ENCODE peak calls at places on chromosomes 2 and 18, in five cellular contexts. B is transverse colon, D is GM12878, A is stomach, I is A549. L is an unnamed sample.

GRCh38 chr2:112482309-112483046 is 522 bp downstream of the TTL start:
- DNase-seq in B (peak), A (no peak), I (peak), D (no peak), L (peak)

GRCh38 chr18:65788373-65788772 is 37.6 kb downstream of the CDH7 start:
- DNase-seq in B (no peak), D (no peak), A (no peak), I (peak), L (no peak)

GRCh38 chr2:215361876-215362561 is 50.2 kb downstream of the ATIC start:
- DNase-seq in D (no peak), I (no peak), B (no peak), A (no peak), L (no peak)

GRCh38 chr2:74441690-74442482 is at the start of gene RTKN:
- DNase-seq in D (no peak), A (peak), I (peak), B (peak), L (peak)

GRCh38 chr2:57877811-57878572 is 168.6 kb upstream of the VRK2 start:
- DNase-seq in B (no peak), A (no peak), D (no peak), I (no peak), L (no peak)

GRCh38 chr2:98063289-98063688 is 23.7 kb upstream of the VWA3B start:
- DNase-seq in A (no peak), D (no peak), B (no peak), I (no peak), L (no peak)

GRCh38 chr2:205188516-205189138 is 493.7 kb upstream of the NRP2 start:
- DNase-seq in D (no peak), I (peak), A (no peak), B (peak), L (peak)

GRCh38 chr2:36889782-36890181 is 76.6 kb downstream of the STRN start:
- DNase-seq in D (no peak), I (peak), A (no peak), B (no peak), L (no peak)

GRCh38 chr18:61929881-61930640 is 37.3 kb upstream of the RNF152 start:
- DNase-seq in D (no peak), I (no peak), B (no peak), A (no peak), L (no peak)

GRCh38 chr2:226799976-226800940 is 638 bp upstream of the IRS1 start:
- DNase-seq in B (peak), A (peak), I (peak), D (no peak), L (no peak)

GRCh38 chr18:23487738-23488625 is 15.3 kb upstream of the RMC1 start:
- DNase-seq in A (peak), B (peak), I (no peak), D (peak), L (no peak)

GRCh38 chr2:28462122-28462521 is 33.7 kb upstream of the PLB1 start:
- DNase-seq in D (no peak), B (no peak), I (no peak), A (no peak), L (no peak)

GRCh38 chr18:9694952-9695495 is 13.1 kb upstream of the RAB31 start:
- DNase-seq in D (no peak), I (no peak), A (no peak), B (no peak), L (no peak)

GRCh38 chr2:149991576-149991975 is 404.0 kb upstream of the MMADHC start:
- DNase-seq in I (no peak), A (no peak), B (no peak), D (no peak), L (no peak)

GRCh38 chr2:204749319-204749718 is 204.0 kb downstream of the PARD3B start:
- DNase-seq in A (no peak), D (no peak), B (no peak), I (no peak), L (no peak)

GRCh38 chr2:190468814-190469569 is 60.8 kb downstream of the MFSD6 start:
- DNase-seq in B (peak), I (peak), D (no peak), A (peak), L (peak)

GRCh38 chr18:42113529-42114191 is 158.6 kb downstream of the PIK3C3 start:
- DNase-seq in B (no peak), D (no peak), A (no peak), I (no peak), L (no peak)

GRCh38 chr2:153953761-153954160 is 82.0 kb downstream of the GALNT13 start:
- DNase-seq in A (no peak), D (no peak), I (no peak), B (no peak), L (no peak)

GRCh38 chr2:231604101-231604684 is 11.5 kb downstream of the TEX44 start:
- DNase-seq in B (peak), D (no peak), A (peak), I (no peak), L (peak)

GRCh38 chr2:112311932-112312331 is 36.5 kb downstream of the ZC3H6 start:
- DNase-seq in I (no peak), D (no peak), B (no peak), A (no peak), L (no peak)

GRCh38 chr18:8898990-8899389 is 193.6 kb downstream of the MTCL1 start:
- DNase-seq in D (no peak), B (no peak), I (no peak), A (no peak), L (no peak)

GRCh38 chr2:73913414-73914054 is 13.1 kb upstream of the DGUOK start:
- DNase-seq in A (no peak), D (no peak), I (no peak), B (no peak), L (no peak)

GRCh38 chr18:67199993-67200617 is 316.4 kb downstream of the DSEL start:
- DNase-seq in D (peak), A (no peak), B (no peak), I (peak), L (no peak)

GRCh38 chr2:207155516-207155915 is 10.2 kb downstream of the KLF7 start:
- DNase-seq in B (no peak), I (no peak), A (no peak), D (no peak), L (no peak)

GRCh38 chr2:196987298-196987653 is 60.8 kb upstream of the PGAP1 start:
- DNase-seq in A (no peak), D (no peak), B (no peak), I (no peak), L (no peak)

GRCh38 chr2:21415234-21415633 is 291.5 kb downstream of the TDRD15 start:
- DNase-seq in B (no peak), D (no peak), A (no peak), I (peak), L (no peak)

GRCh38 chr2:120435671-120436459 is 89.9 kb downstream of the INHBB start:
- DNase-seq in B (no peak), I (no peak), A (no peak), D (no peak), L (no peak)

GRCh38 chr2:72185166-72185565 is 37.5 kb upstream of the CYP26B1 start:
- DNase-seq in A (no peak), I (no peak), B (no peak), D (no peak), L (no peak)

GRCh38 chr2:113111823-113112287 is 15.5 kb upstream of the IL1RN start:
- DNase-seq in B (no peak), A (no peak), D (no peak), I (no peak), L (no peak)

GRCh38 chr2:177195194-177195593 is 17.4 kb upstream of the HNRNPA3 start:
- DNase-seq in A (no peak), B (no peak), D (no peak), I (no peak), L (no peak)

GRCh38 chr2:196592912-196593881 is 46.3 kb upstream of the CCDC150 start:
- DNase-seq in D (no peak), B (no peak), A (no peak), I (peak), L (no peak)

GRCh38 chr18:57956495-57956894 is 87.5 kb upstream of the NEDD4L start:
- DNase-seq in D (no peak), A (no peak), B (peak), I (no peak), L (no peak)

GRCh38 chr2:71935291-71935848 is 212.3 kb downstream of the CYP26B1 start:
- DNase-seq in B (peak), D (no peak), A (no peak), I (no peak), L (no peak)

GRCh38 chr2:20637147-20637546 is 13.8 kb downstream of the HS1BP3 start:
- DNase-seq in B (no peak), D (no peak), I (no peak), A (peak), L (no peak)

GRCh38 chr2:98803747-98804650 is 73.1 kb upstream of the MGAT4A start:
- DNase-seq in B (no peak), I (no peak), A (no peak), D (no peak), L (no peak)

GRCh38 chr18:48022531-48023330 is 92.3 kb upstream of the SMAD2 start:
- DNase-seq in I (peak), A (no peak), D (peak), B (no peak), L (no peak)

GRCh38 chr2:122999823-123000222 is 1025.3 kb upstream of the CNTNAP5 start:
- DNase-seq in A (no peak), B (no peak), D (no peak), I (no peak), L (no peak)

GRCh38 chr2:171595896-171596295 is 73.6 kb downstream of the CYBRD1 start:
- DNase-seq in B (no peak), D (no peak), A (no peak), I (peak), L (no peak)

GRCh38 chr2:69149631-69150215 is 136.7 kb downstream of the ANTXR1 start:
- DNase-seq in D (no peak), I (peak), B (peak), A (no peak), L (peak)

GRCh38 chr18:11040823-11041712 is 108.3 kb downstream of the PIEZO2 start:
- DNase-seq in I (peak), A (no peak), B (peak), D (no peak), L (peak)

DNA sequence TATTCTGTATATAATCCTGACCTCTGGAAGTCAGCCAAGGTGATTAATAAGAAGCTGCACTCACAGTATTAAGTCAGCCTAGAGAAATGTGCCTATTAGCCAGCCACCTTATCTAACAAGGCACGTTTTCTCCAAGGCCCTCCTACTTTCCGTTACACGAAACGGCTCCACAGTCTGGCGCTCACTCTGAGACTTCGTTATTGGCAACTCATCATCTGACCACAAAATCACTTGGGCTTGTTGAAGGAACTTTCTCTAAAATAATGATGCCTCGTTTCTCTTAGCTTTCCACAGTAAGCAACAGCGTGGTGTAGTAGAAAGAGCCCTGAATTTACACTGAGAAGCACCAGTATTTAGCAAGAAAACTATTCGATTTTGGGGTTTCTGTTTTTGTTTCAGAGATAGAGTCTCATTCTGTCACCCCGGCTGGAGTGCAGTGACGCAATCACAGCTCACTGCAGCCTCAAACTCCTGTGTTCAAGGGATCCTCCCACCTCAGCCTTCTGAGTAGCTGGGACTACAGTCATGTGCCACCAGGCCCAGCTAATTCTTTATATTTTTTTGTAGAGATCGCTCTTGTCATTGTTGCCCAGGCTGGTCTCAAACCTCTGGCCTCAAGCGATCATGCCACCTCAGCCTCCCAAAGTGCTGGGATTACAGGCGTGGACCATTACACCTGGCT is 53.6 kb upstream of the SLC14A1 start:
- DNase-seq in I (no peak), D (no peak), B (no peak), A (no peak), L (peak)
- TF ChIP-seq EP300 in I (no peak), D (no peak), B (no peak), A (no peak), L (no peak)

DNA sequence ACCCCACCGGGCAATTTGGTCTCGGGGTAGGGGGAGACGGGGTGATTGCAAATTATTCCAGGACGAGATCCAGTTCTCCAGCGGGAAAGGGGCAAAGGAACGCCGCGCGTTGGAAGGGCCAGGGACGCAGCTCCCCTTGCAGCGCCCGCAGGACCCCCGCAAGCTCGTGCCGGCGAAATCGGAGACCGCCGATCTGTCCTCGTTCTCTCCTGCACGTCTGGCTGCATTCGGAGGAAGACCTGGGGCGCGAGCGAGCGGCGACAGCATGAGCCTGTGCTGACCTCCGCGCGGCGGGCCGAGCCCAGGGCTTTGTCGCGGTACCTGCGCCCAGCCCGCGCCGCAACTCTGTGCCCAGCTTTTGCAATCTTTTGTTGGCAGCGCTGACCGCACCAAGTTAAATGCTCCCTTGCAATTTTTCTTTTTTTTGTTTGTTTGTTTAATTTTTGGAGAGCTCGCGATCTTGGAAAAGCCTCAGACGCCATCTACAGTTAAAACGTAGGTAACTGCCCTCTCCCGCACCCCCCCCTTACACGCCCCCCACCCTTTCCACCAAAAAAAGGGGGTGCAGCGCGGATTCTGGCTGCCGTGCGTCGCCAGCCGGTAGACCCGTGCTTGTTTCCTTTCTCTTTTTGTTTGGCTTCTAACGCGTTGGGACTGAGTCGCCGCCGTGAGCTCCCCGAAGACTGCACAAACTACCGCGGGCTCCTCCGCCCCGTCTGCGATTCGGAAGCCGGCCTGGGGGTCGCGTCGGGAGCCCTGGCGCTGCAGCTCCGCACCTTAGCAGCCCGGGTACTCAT is 653 bp downstream of the TRIB2 start:
- DNase-seq in D (no peak), B (peak), I (peak), A (peak), L (peak)
- TF ChIP-seq CTCF in D (peak), B (peak), I (peak), A (no peak), L (no peak)

GRCh38 chr2:238511614-238511950 is 84.9 kb downstream of the ASB1 start:
- DNase-seq in B (no peak), A (no peak), D (no peak), I (no peak), L (no peak)

GRCh38 chr2:238510911-238511613 is 84.3 kb downstream of the ASB1 start:
- DNase-seq in A (no peak), I (no peak), D (no peak), B (no peak), L (no peak)

GRCh38 chr2:238509151-238509820 is 82.6 kb downstream of the ASB1 start:
- DNase-seq in B (no peak), A (no peak), I (no peak), D (no peak), L (no peak)

GRCh38 chr2:238507836-238508235 is 81.1 kb downstream of the ASB1 start:
- DNase-seq in B (no peak), I (no peak), D (no peak), A (no peak), L (no peak)

GRCh38 chr2:238509903-238510302 is 83.2 kb downstream of the ASB1 start:
- DNase-seq in A (no peak), I (no peak), B (no peak), D (no peak), L (no peak)
- TF ChIP-seq EP300 in A (no peak), I (no peak), B (no peak), D (no peak), L (no peak)

GRCh38 chr2:13193075-13193474 is 476.3 kb downstream of the TRIB2 start:
- DNase-seq in B (no peak), A (no peak), D (no peak), I (peak), L (no peak)
- TF ChIP-seq CTCF in B (no peak), A (no peak), D (no peak), I (no peak), L (no peak)

GRCh38 chr2:96656540-96656939 is 14.0 kb downstream of the FER1L5 start:
- DNase-seq in B (no peak), A (no peak), D (no peak), I (no peak), L (no peak)
- TF ChIP-seq EP300 in B (no peak), A (no peak), D (no peak), I (no peak), L (no peak)

GRCh38 chr2:10157293-10157692 is 34.8 kb downstream of the RRM2 start:
- DNase-seq in A (no peak), B (no peak), I (peak), D (no peak), L (no peak)
- TF ChIP-seq CTCF in A (no peak), B (no peak), I (no peak), D (no peak), L (no peak)